ENCODE peak calls at places on chromosomes 2 and 18, in nine cellular contexts. One of them, this sample, is unnamed.

GRCh38 chr2:241582806-241583205 is 24.3 kb downstream of the BOK start:
- DNase-seq in stomach: no peak
- DNase-seq in upper lobe of left lung: no peak
- DNase-seq in suprapubic skin: no peak
- DNase-seq in H1: no peak
- DNase-seq in sigmoid colon: peak; percentile 50
- DNase-seq in HepG2: no peak
- DNase-seq in SK-N-SH: no peak
- DNase-seq in K562: no peak
- DNase-seq in this sample: no peak

GRCh38 chr2:61210332-61210981 is 48.5 kb downstream of the C2orf74 start:
- DNase-seq in stomach: no peak
- DNase-seq in upper lobe of left lung: no peak
- DNase-seq in suprapubic skin: no peak
- DNase-seq in H1: no peak
- DNase-seq in sigmoid colon: no peak
- DNase-seq in HepG2: peak; percentile 34
- DNase-seq in SK-N-SH: no peak
- DNase-seq in K562: no peak
- DNase-seq in this sample: no peak

GRCh38 chr18:3248670-3249359 is 1.2 kb downstream of the MYL12A start:
- DNase-seq in stomach: no peak
- DNase-seq in upper lobe of left lung: no peak
- DNase-seq in suprapubic skin: no peak
- DNase-seq in H1: no peak
- DNase-seq in sigmoid colon: no peak
- DNase-seq in HepG2: peak; percentile 61
- DNase-seq in SK-N-SH: no peak
- DNase-seq in K562: no peak
- DNase-seq in this sample: peak; percentile 57

GRCh38 chr2:124382067-124382618 is 357.1 kb downstream of the CNTNAP5 start:
- DNase-seq in stomach: no peak
- DNase-seq in upper lobe of left lung: no peak
- DNase-seq in suprapubic skin: no peak
- DNase-seq in H1: no peak
- DNase-seq in sigmoid colon: no peak
- DNase-seq in HepG2: no peak
- DNase-seq in SK-N-SH: no peak
- DNase-seq in K562: no peak
- DNase-seq in this sample: no peak

GRCh38 chr18:392926-393325 is 107.6 kb downstream of the COLEC12 start:
- DNase-seq in stomach: no peak
- DNase-seq in upper lobe of left lung: no peak
- DNase-seq in suprapubic skin: no peak
- DNase-seq in H1: no peak
- DNase-seq in sigmoid colon: no peak
- DNase-seq in HepG2: no peak
- DNase-seq in SK-N-SH: no peak
- DNase-seq in K562: no peak
- DNase-seq in this sample: no peak

GRCh38 chr2:23595601-23596251 is 210.7 kb downstream of the KLHL29 start:
- DNase-seq in stomach: no peak
- DNase-seq in upper lobe of left lung: no peak
- DNase-seq in suprapubic skin: no peak
- DNase-seq in H1: no peak
- DNase-seq in sigmoid colon: peak; percentile 85
- DNase-seq in HepG2: peak; percentile 45
- DNase-seq in SK-N-SH: no peak
- DNase-seq in K562: no peak
- DNase-seq in this sample: no peak

GRCh38 chr18:69718912-69719547 is 228.6 kb downstream of the CD226 start:
- DNase-seq in stomach: no peak
- DNase-seq in upper lobe of left lung: no peak
- DNase-seq in suprapubic skin: no peak
- DNase-seq in H1: no peak
- DNase-seq in sigmoid colon: no peak
- DNase-seq in HepG2: peak; percentile 25
- DNase-seq in SK-N-SH: no peak
- DNase-seq in K562: no peak
- DNase-seq in this sample: no peak

GRCh38 chr18:49238433-49239042 is 221.9 kb downstream of the DYM start:
- DNase-seq in stomach: no peak
- DNase-seq in upper lobe of left lung: no peak
- DNase-seq in suprapubic skin: no peak
- DNase-seq in H1: no peak
- DNase-seq in sigmoid colon: no peak
- DNase-seq in HepG2: peak; percentile 38
- DNase-seq in SK-N-SH: peak; percentile 44
- DNase-seq in K562: no peak
- DNase-seq in this sample: no peak

GRCh38 chr18:53458944-53459580 is 765.4 kb downstream of the MBD2 start:
- DNase-seq in stomach: no peak
- DNase-seq in upper lobe of left lung: no peak
- DNase-seq in suprapubic skin: no peak
- DNase-seq in H1: peak; percentile 19
- DNase-seq in sigmoid colon: no peak
- DNase-seq in HepG2: no peak
- DNase-seq in SK-N-SH: no peak
- DNase-seq in K562: no peak
- DNase-seq in this sample: no peak

GRCh38 chr2:127386764-127387654 is 766 bp downstream of the MAP3K2 start:
- DNase-seq in stomach: peak; percentile 88
- DNase-seq in upper lobe of left lung: peak; percentile 97
- DNase-seq in suprapubic skin: peak; percentile 92
- DNase-seq in H1: no peak
- DNase-seq in sigmoid colon: peak; percentile 95
- DNase-seq in HepG2: peak; percentile 91
- DNase-seq in SK-N-SH: peak; percentile 89
- DNase-seq in K562: peak; percentile 78
- DNase-seq in this sample: peak; percentile 84

GRCh38 chr2:42863751-42864150 is 71.4 kb upstream of the HAAO start:
- DNase-seq in stomach: no peak
- DNase-seq in upper lobe of left lung: peak; percentile 39
- DNase-seq in suprapubic skin: no peak
- DNase-seq in H1: no peak
- DNase-seq in sigmoid colon: no peak
- DNase-seq in HepG2: no peak
- DNase-seq in SK-N-SH: no peak
- DNase-seq in K562: no peak
- DNase-seq in this sample: no peak

GRCh38 chr18:13494879-13495465 is 231.4 kb downstream of the FAM210A start:
- DNase-seq in stomach: no peak
- DNase-seq in upper lobe of left lung: no peak
- DNase-seq in suprapubic skin: no peak
- DNase-seq in H1: no peak
- DNase-seq in sigmoid colon: no peak
- DNase-seq in HepG2: no peak
- DNase-seq in SK-N-SH: no peak
- DNase-seq in K562: no peak
- DNase-seq in this sample: no peak

GRCh38 chr2:218168016-218168415 is 1.3 kb upstream of the CXCR1 start:
- DNase-seq in stomach: no peak
- DNase-seq in upper lobe of left lung: no peak
- DNase-seq in suprapubic skin: no peak
- DNase-seq in H1: no peak
- DNase-seq in sigmoid colon: no peak
- DNase-seq in HepG2: no peak
- DNase-seq in SK-N-SH: no peak
- DNase-seq in K562: no peak
- DNase-seq in this sample: no peak

GRCh38 chr2:236668531-236668969 is 98.9 kb downstream of the ACKR3 start:
- DNase-seq in stomach: peak; percentile 48
- DNase-seq in upper lobe of left lung: no peak
- DNase-seq in suprapubic skin: peak; percentile 45
- DNase-seq in H1: no peak
- DNase-seq in sigmoid colon: no peak
- DNase-seq in HepG2: no peak
- DNase-seq in SK-N-SH: no peak
- DNase-seq in K562: no peak
- DNase-seq in this sample: no peak

GRCh38 chr2:191501390-191502168 is 176.4 kb upstream of the NABP1 start:
- DNase-seq in stomach: no peak
- DNase-seq in upper lobe of left lung: no peak
- DNase-seq in suprapubic skin: no peak
- DNase-seq in H1: no peak
- DNase-seq in sigmoid colon: no peak
- DNase-seq in HepG2: peak; percentile 35
- DNase-seq in SK-N-SH: peak; percentile 48
- DNase-seq in K562: no peak
- DNase-seq in this sample: no peak

GRCh38 chr2:219707496-219708285 is 80.3 kb downstream of the SLC4A3 start:
- DNase-seq in stomach: no peak
- DNase-seq in upper lobe of left lung: no peak
- DNase-seq in suprapubic skin: no peak
- DNase-seq in H1: no peak
- DNase-seq in sigmoid colon: no peak
- DNase-seq in HepG2: no peak
- DNase-seq in SK-N-SH: no peak
- DNase-seq in K562: no peak
- DNase-seq in this sample: no peak

GRCh38 chr2:44087714-44088092 is 81.0 kb upstream of the PPM1B start:
- DNase-seq in stomach: no peak
- DNase-seq in upper lobe of left lung: no peak
- DNase-seq in suprapubic skin: no peak
- DNase-seq in H1: no peak
- DNase-seq in sigmoid colon: no peak
- DNase-seq in HepG2: peak; percentile 22
- DNase-seq in SK-N-SH: no peak
- DNase-seq in K562: no peak
- DNase-seq in this sample: no peak
- H3K4me3 ChIP-seq in stomach: peak overlapping the region; percentile 35
- H3K4me3 ChIP-seq in upper lobe of left lung: peak overlapping the region; percentile 43
- H3K4me3 ChIP-seq in suprapubic skin: peak overlapping the region; percentile 28
- H3K4me3 ChIP-seq in H1: peak overlapping the region; percentile 52
- H3K4me3 ChIP-seq in sigmoid colon: peak overlapping the region; percentile 27
- H3K4me3 ChIP-seq in HepG2: peak overlapping the region; percentile 61
- H3K4me3 ChIP-seq in SK-N-SH: peak overlapping the region; percentile 62
- H3K4me3 ChIP-seq in K562: peak overlapping the region; percentile 28
- H3K4me3 ChIP-seq in this sample: peak overlapping the region; percentile 20

DNA sequence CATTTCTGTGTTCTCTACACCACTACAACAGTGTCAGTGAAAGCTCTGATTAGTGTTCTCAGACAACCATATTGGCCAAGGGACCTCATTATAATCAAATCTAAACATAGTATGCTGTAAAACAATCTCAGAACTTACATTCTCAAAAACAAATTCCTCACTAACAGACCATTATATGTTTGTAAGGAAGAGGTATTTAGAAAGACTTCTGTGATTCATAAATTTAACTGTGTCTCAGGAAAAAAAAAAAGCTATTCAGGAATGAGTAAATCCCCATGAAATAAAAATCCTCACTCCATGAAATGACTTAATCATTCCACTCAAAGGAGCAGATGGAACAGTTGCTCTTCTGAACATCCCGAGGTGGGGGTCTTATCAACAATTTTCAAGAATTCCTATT is 413.0 kb downstream of the CDH2 start:
- DNase-seq in stomach: no peak
- DNase-seq in upper lobe of left lung: no peak
- DNase-seq in suprapubic skin: no peak
- DNase-seq in H1: no peak
- DNase-seq in sigmoid colon: no peak
- DNase-seq in HepG2: no peak
- DNase-seq in SK-N-SH: no peak
- DNase-seq in K562: no peak
- DNase-seq in this sample: no peak
- TF ChIP-seq POLR2AphosphoS5 in stomach: no peak
- TF ChIP-seq POLR2AphosphoS5 in upper lobe of left lung: no peak
- TF ChIP-seq POLR2AphosphoS5 in suprapubic skin: no peak
- TF ChIP-seq POLR2AphosphoS5 in H1: no peak
- TF ChIP-seq POLR2AphosphoS5 in sigmoid colon: no peak
- TF ChIP-seq POLR2AphosphoS5 in HepG2: no peak
- TF ChIP-seq POLR2AphosphoS5 in SK-N-SH: no peak
- TF ChIP-seq POLR2AphosphoS5 in K562: no peak
- TF ChIP-seq POLR2AphosphoS5 in this sample: no peak

GRCh38 chr2:29847901-29848300 is 73.5 kb downstream of the ALK start:
- DNase-seq in stomach: no peak
- DNase-seq in upper lobe of left lung: peak; percentile 1
- DNase-seq in suprapubic skin: no peak
- DNase-seq in H1: no peak
- DNase-seq in sigmoid colon: no peak
- DNase-seq in HepG2: no peak
- DNase-seq in SK-N-SH: no peak
- DNase-seq in K562: no peak
- DNase-seq in this sample: no peak

GRCh38 chr2:29855924-29856639 is 65.3 kb downstream of the ALK start:
- DNase-seq in stomach: no peak
- DNase-seq in upper lobe of left lung: no peak
- DNase-seq in suprapubic skin: no peak
- DNase-seq in H1: no peak
- DNase-seq in sigmoid colon: no peak
- DNase-seq in HepG2: no peak
- DNase-seq in SK-N-SH: no peak
- DNase-seq in K562: no peak
- DNase-seq in this sample: no peak

GRCh38 chr2:29848566-29849310 is 72.6 kb downstream of the ALK start:
- DNase-seq in stomach: no peak
- DNase-seq in upper lobe of left lung: peak; percentile 1
- DNase-seq in suprapubic skin: no peak
- DNase-seq in H1: no peak
- DNase-seq in sigmoid colon: no peak
- DNase-seq in HepG2: no peak
- DNase-seq in SK-N-SH: no peak
- DNase-seq in K562: no peak
- DNase-seq in this sample: no peak

GRCh38 chr2:29844713-29845320 is 76.6 kb downstream of the ALK start:
- DNase-seq in stomach: no peak
- DNase-seq in upper lobe of left lung: no peak
- DNase-seq in suprapubic skin: no peak
- DNase-seq in H1: no peak
- DNase-seq in sigmoid colon: no peak
- DNase-seq in HepG2: no peak
- DNase-seq in SK-N-SH: no peak
- DNase-seq in K562: no peak
- DNase-seq in this sample: no peak

DNA sequence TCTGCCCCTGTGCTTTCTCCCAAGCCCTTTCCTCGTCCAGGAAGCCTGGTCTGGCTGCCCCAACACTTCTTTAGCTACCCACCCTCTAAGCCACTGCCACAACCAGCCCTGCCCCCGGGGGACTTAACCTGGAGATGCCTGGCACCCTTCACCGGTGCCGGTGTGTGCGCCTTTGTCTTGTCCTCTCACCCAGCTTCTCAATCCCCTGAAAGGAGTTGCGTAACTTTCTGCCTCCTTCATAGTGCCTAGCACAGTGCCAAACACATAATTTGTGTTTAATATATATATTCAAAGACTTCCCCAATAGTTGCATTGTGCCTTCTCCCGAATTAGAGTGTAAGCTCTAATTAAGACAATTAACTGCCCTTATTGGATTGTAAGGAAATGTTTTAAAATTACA is 70.6 kb downstream of the ALK start:
- DNase-seq in stomach: no peak
- DNase-seq in upper lobe of left lung: peak; percentile 13
- DNase-seq in suprapubic skin: no peak
- DNase-seq in H1: no peak
- DNase-seq in sigmoid colon: no peak
- DNase-seq in HepG2: no peak
- DNase-seq in SK-N-SH: no peak
- DNase-seq in K562: no peak
- DNase-seq in this sample: no peak
- TF ChIP-seq EP300 in stomach: no peak
- TF ChIP-seq EP300 in upper lobe of left lung: no peak
- TF ChIP-seq EP300 in suprapubic skin: no peak
- TF ChIP-seq EP300 in H1: no peak
- TF ChIP-seq EP300 in sigmoid colon: no peak
- TF ChIP-seq EP300 in HepG2: no peak
- TF ChIP-seq EP300 in SK-N-SH: no peak
- TF ChIP-seq EP300 in K562: no peak
- TF ChIP-seq EP300 in this sample: no peak

GRCh38 chr2:101741775-101742520 is 44.4 kb downstream of the MAP4K4 start:
- DNase-seq in stomach: no peak
- DNase-seq in upper lobe of left lung: no peak
- DNase-seq in suprapubic skin: no peak
- DNase-seq in H1: no peak
- DNase-seq in sigmoid colon: no peak
- DNase-seq in HepG2: no peak
- DNase-seq in SK-N-SH: no peak
- DNase-seq in K562: no peak
- DNase-seq in this sample: no peak
- H3K4me3 ChIP-seq in stomach: no peak overlapping the region
- H3K4me3 ChIP-seq in upper lobe of left lung: no peak overlapping the region
- H3K4me3 ChIP-seq in suprapubic skin: peak overlapping the region; percentile 3
- H3K4me3 ChIP-seq in H1: peak overlapping the region; percentile 9
- H3K4me3 ChIP-seq in sigmoid colon: no peak overlapping the region
- H3K4me3 ChIP-seq in HepG2: no peak overlapping the region
- H3K4me3 ChIP-seq in SK-N-SH: no peak overlapping the region
- H3K4me3 ChIP-seq in K562: no peak overlapping the region
- H3K4me3 ChIP-seq in this sample: no peak overlapping the region